ENCODE peak calls at places on chromosomes 5 and 9, in five cellular contexts. N, J, T, S and D are unnamed samples.

GRCh38 chr9:114017741-114018715 is 60.1 kb downstream of the AMBP start:
- DNase-seq in N (no peak), J (peak), T (no peak), S (no peak), D (no peak)

GRCh38 chr5:57137401-57137800 is 36.5 kb upstream of the GPBP1 start:
- DNase-seq in N (no peak), J (no peak), T (no peak), S (no peak), D (no peak)

GRCh38 chr5:168818586-168818985 is 239.4 kb upstream of the PANK3 start:
- DNase-seq in N (no peak), J (no peak), T (no peak), S (peak), D (no peak)

GRCh38 chr9:91825422-91825821 is 124.6 kb downstream of the ROR2 start:
- DNase-seq in N (no peak), J (no peak), T (peak), S (no peak), D (no peak)

GRCh38 chr5:134524826-134525686 is at the start of gene JADE2:
- DNase-seq in N (peak), J (peak), T (peak), S (peak), D (no peak)

GRCh38 chr9:127057970-127058644 is 64.3 kb downstream of the ANGPTL2 start:
- DNase-seq in N (no peak), J (no peak), T (no peak), S (no peak), D (no peak)

GRCh38 chr5:179559280-179560252 is 9.2 kb downstream of the RUFY1 start:
- DNase-seq in N (peak), J (no peak), T (peak), S (peak), D (peak)

GRCh38 chr5:169265888-169266287 is 35.1 kb downstream of the SLIT3 start:
- DNase-seq in N (no peak), J (no peak), T (no peak), S (no peak), D (no peak)

GRCh38 chr9:18459958-18460584 is 13.9 kb upstream of the ADAMTSL1 start:
- DNase-seq in N (no peak), J (no peak), T (no peak), S (no peak), D (no peak)

GRCh38 chr5:57124014-57124413 is 49.8 kb upstream of the GPBP1 start:
- DNase-seq in N (no peak), J (no peak), T (no peak), S (no peak), D (no peak)

GRCh38 chr5:18285257-18285656 is 651.0 kb downstream of the TAF11L14 start:
- DNase-seq in N (no peak), J (no peak), T (no peak), S (no peak), D (no peak)

GRCh38 chr9:130701059-130702022 is 7.8 kb downstream of the EXOSC2 start:
- DNase-seq in N (no peak), J (peak), T (peak), S (peak), D (peak)

GRCh38 chr5:78899922-78900362 is 85.2 kb downstream of the ARSB start:
- DNase-seq in N (no peak), J (peak), T (no peak), S (no peak), D (no peak)

GRCh38 chr5:179805529-179806249 is 977 bp downstream of the MGAT4B start:
- DNase-seq in N (no peak), J (no peak), T (peak), S (peak), D (no peak)

GRCh38 chr5:42059291-42059690 is 134.2 kb downstream of the FBXO4 start:
- DNase-seq in N (no peak), J (no peak), T (no peak), S (no peak), D (no peak)

GRCh38 chr5:119022017-119022745 is 33.8 kb upstream of the DTWD2 start:
- DNase-seq in N (no peak), J (no peak), T (no peak), S (no peak), D (no peak)

GRCh38 chr9:126809068-126809467 is 4.2 kb downstream of the ZBTB43 start:
- DNase-seq in N (no peak), J (no peak), T (no peak), S (no peak), D (no peak)

GRCh38 chr5:33891731-33892418 is at the start of gene ADAMTS12:
- DNase-seq in N (no peak), J (no peak), T (peak), S (peak), D (no peak)

GRCh38 chr9:131709741-131710499 is 30.0 kb downstream of the RAPGEF1 start:
- DNase-seq in N (no peak), J (no peak), T (no peak), S (no peak), D (peak)

GRCh38 chr5:998975-999501 is 9.6 kb upstream of the NKD2 start:
- DNase-seq in N (no peak), J (peak), T (peak), S (peak), D (peak)

GRCh38 chr9:127293314-127293713 is 28.7 kb downstream of the GARNL3 start:
- DNase-seq in N (no peak), J (no peak), T (no peak), S (no peak), D (no peak)

GRCh38 chr5:140214831-140215230 is 39.8 kb downstream of the CYSTM1 start:
- DNase-seq in N (peak), J (no peak), T (no peak), S (no peak), D (no peak)

GRCh38 chr9:33867747-33868429 is 50.9 kb downstream of the UBE2R2 start:
- DNase-seq in N (no peak), J (no peak), T (peak), S (peak), D (no peak)

GRCh38 chr9:125510980-125511379 is 196.0 kb downstream of the MAPKAP1 start:
- DNase-seq in N (no peak), J (no peak), T (no peak), S (no peak), D (no peak)

GRCh38 chr5:167743685-167744084 is 547.8 kb upstream of the WWC1 start:
- DNase-seq in N (no peak), J (no peak), T (no peak), S (no peak), D (no peak)

GRCh38 chr9:20611751-20612287 is 10.5 kb downstream of the MLLT3 start:
- DNase-seq in N (no peak), J (no peak), T (no peak), S (no peak), D (no peak)

GRCh38 chr5:131786036-131786435 is 10.8 kb downstream of the FNIP1 start:
- DNase-seq in N (no peak), J (no peak), T (no peak), S (no peak), D (no peak)

GRCh38 chr9:84493284-84493947 is 152.9 kb upstream of the SLC28A3 start:
- DNase-seq in N (no peak), J (no peak), T (no peak), S (no peak), D (no peak)

GRCh38 chr9:32431940-32432555 is 47.6 kb downstream of the ACO1 start:
- DNase-seq in N (no peak), J (peak), T (peak), S (peak), D (no peak)

GRCh38 chr5:68088302-68088701 is 127.3 kb upstream of the PIK3R1 start:
- DNase-seq in N (no peak), J (no peak), T (no peak), S (no peak), D (no peak)

GRCh38 chr5:55411881-55412280 is 104.1 kb downstream of the MTREX start:
- DNase-seq in N (no peak), J (no peak), T (no peak), S (no peak), D (no peak)

GRCh38 chr5:74686962-74687751 is 2.1 kb downstream of the HEXB start:
- DNase-seq in N (no peak), J (no peak), T (no peak), S (no peak), D (no peak)

GRCh38 chr9:3578786-3579185 is 53.0 kb upstream of the RFX3 start:
- DNase-seq in N (peak), J (no peak), T (no peak), S (no peak), D (peak)

GRCh38 chr5:78925102-78925876 is 59.8 kb downstream of the ARSB start:
- DNase-seq in N (no peak), J (no peak), T (no peak), S (no peak), D (no peak)

GRCh38 chr5:80541392-80541791 is 28.7 kb downstream of the ANKRD34B start:
- DNase-seq in N (no peak), J (no peak), T (no peak), S (no peak), D (no peak)

GRCh38 chr5:78958672-78959410 is 26.3 kb downstream of the ARSB start:
- DNase-seq in N (no peak), J (no peak), T (no peak), S (no peak), D (no peak)

GRCh38 chr5:106414342-106414741 is 1256.4 kb downstream of the EFNA5 start:
- DNase-seq in N (no peak), J (no peak), T (no peak), S (no peak), D (no peak)

GRCh38 chr5:114310666-114311065 is 51.2 kb upstream of the KCNN2 start:
- DNase-seq in N (no peak), J (no peak), T (no peak), S (no peak), D (no peak)

GRCh38 chr5:114308017-114308416 is 53.9 kb upstream of the KCNN2 start:
- DNase-seq in N (no peak), J (no peak), T (no peak), S (no peak), D (no peak)

GRCh38 chr5:114308508-114308907 is 53.4 kb upstream of the KCNN2 start:
- DNase-seq in N (no peak), J (no peak), T (no peak), S (no peak), D (no peak)

DNA sequence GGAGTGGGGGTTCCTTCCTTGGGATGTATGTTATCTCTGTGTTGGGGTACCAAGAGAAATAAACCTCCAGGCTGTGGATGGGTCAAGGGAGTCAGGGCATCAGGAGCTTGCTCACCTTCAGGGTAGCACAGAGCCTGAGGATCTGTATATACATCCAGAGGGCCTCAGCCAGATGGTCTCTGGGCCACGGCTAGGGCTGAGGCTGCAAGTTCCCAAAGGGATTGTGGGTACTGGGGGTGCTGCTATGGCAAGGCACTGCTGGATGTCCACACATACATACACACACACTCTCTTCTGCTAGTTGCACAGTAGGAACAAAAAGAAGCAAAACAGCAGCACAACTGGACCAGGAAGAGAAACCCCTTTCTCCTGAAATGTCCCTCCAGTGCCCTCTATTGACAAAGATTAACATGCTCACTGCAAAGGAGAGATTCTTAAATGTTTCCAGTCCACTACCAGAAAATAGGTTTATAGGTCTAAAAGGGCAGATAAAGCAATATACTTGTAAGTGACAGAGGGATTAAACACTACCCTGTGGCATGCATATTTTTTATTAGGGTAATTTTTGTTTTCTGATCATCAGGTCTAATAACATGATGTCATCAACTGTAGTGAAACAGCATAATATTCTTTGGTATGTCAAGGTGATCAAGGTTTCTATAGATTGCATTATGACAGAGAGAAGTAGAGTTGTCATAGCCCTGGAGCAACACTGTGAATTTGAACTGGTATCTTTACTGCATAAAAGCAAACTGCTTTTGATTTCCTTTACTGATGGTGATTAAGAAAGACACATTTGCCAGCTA is 56.3 kb upstream of the KCNN2 start:
- DNase-seq in N (no peak), J (no peak), T (no peak), S (no peak), D (no peak)
- TF ChIP-seq CTCF in N (no peak), J (peak), T (no peak), S (peak), D (no peak)

GRCh38 chr5:122921826-122922225 is 76.4 kb downstream of the SNX24 start:
- DNase-seq in N (no peak), J (no peak), T (no peak), S (no peak), D (no peak)
- TF ChIP-seq CTCF in N (no peak), J (no peak), T (no peak), S (no peak), D (no peak)

GRCh38 chr5:35230043-35230611 is at the start of gene PRLR:
- DNase-seq in N (peak), J (no peak), T (peak), S (peak), D (peak)

GRCh38 chr5:35233121-35233520 is 2.8 kb upstream of the PRLR start:
- DNase-seq in N (no peak), J (no peak), T (no peak), S (no peak), D (no peak)

GRCh38 chr5:35232124-35232523 is 1.8 kb upstream of the PRLR start:
- DNase-seq in N (no peak), J (no peak), T (no peak), S (no peak), D (no peak)

GRCh38 chr5:35228304-35228703 is 2.0 kb downstream of the PRLR start:
- DNase-seq in N (no peak), J (no peak), T (no peak), S (no peak), D (no peak)

DNA sequence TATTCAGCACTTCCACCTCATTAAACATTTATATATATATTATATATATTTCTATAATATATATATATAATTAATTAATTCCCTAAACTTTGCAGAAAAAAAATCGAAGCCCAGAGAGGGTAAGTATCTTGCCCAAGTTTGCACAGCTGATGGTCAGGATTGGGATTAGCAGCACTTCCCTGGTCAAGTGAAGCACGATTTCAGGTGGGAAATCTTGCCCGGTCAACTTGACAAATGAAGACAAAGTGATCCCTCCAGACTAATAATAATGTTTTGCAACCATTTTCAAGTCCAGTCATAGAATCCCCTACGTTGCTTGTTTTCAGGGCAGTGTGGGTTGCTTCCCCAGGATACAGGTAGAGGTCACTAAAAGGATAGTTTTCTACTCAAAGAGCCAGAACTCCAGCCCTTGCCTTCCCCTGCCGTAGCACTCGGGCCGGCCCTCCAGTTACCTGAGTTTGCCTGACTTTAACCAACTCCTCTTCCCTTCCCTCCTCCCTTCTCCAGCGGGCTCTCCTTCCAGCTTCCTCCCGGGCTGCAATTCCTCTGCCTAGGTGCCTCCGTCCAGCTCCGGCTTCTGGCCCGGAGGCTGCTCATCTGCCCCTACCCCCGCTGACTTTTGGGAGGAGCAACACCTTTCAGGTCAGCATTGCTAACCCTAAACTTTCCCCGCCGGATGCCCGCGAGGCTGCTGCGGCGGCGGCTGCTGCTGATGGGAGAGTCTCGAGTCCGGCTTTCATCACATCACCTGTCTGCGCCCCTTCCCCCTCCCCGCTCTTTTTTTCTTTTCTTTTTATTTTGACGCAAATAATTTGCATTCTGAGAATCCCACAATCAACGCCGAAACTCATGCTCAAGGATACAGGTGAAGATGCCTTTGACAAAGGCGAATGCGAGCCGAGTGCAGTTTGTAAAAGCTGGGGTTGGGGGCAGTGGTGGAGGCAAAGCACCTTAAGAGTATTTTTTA is 928 bp downstream of the PRLR start:
- DNase-seq in N (peak), J (no peak), T (no peak), S (no peak), D (peak)
- TF ChIP-seq CTCF in N (no peak), J (no peak), T (no peak), S (no peak), D (peak)

GRCh38 chr5:39019231-39019630 is 55.0 kb downstream of the RICTOR start:
- DNase-seq in N (no peak), J (peak), T (no peak), S (no peak), D (no peak)
- TF ChIP-seq CTCF in N (no peak), J (no peak), T (no peak), S (no peak), D (no peak)